ENCODE peak calls at places on chromosomes 6 and 20, in four cellular contexts. K is left cardiac atrium, B is hepatic stellate cell, R is ovary. X is an unnamed sample.

GRCh38 chr6:162940426-162940825 is 212.7 kb downstream of the PACRG start:
- DNase-seq in K (no peak), B (no peak), R (no peak), X (no peak)

GRCh38 chr20:54105653-54106052 is 35.3 kb upstream of the BCAS1 start:
- DNase-seq in K (no peak), B (no peak), R (no peak), X (no peak)

GRCh38 chr20:61739086-61739831 is 326.4 kb downstream of the TAF4 start:
- DNase-seq in K (peak; percentile 7), B (no peak), R (no peak), X (no peak)

GRCh38 chr20:47086316-47086715 is 191.7 kb downstream of the EYA2 start:
- DNase-seq in K (no peak), B (no peak), R (no peak), X (no peak)

GRCh38 chr6:2505624-2506023 is 245.1 kb downstream of the MYLK4 start:
- DNase-seq in K (no peak), B (no peak), R (no peak), X (no peak)

GRCh38 chr6:75991941-75992340 is 80.5 kb downstream of the IMPG1 start:
- DNase-seq in K (no peak), B (no peak), R (no peak), X (no peak)

GRCh38 chr6:168057836-168058235 is 21.2 kb downstream of the FRMD1 start:
- DNase-seq in K (no peak), B (no peak), R (peak; percentile 27), X (no peak)

GRCh38 chr6:1039191-1039590 is 272.7 kb upstream of the FOXQ1 start:
- DNase-seq in K (no peak), B (no peak), R (no peak), X (no peak)

GRCh38 chr6:87875781-87876180 is 171.9 kb upstream of the SPACA1 start:
- DNase-seq in K (no peak), B (no peak), R (no peak), X (no peak)

GRCh38 chr20:38878798-38879197 is 47.4 kb upstream of the FAM83D start:
- DNase-seq in K (no peak), B (no peak), R (no peak), X (no peak)

GRCh38 chr6:30818426-30818841 is 65.9 kb upstream of the DDR1 start:
- DNase-seq in K (no peak), B (peak; percentile 60), R (no peak), X (no peak)

GRCh38 chr20:8073024-8073832 is 53.7 kb upstream of the TMX4 start:
- DNase-seq in K (peak; percentile 26), B (peak; percentile 4), R (no peak), X (no peak)

GRCh38 chr6:3026811-3027626 is 27.3 kb downstream of the NQO2 start:
- DNase-seq in K (no peak), B (no peak), R (no peak), X (no peak)

GRCh38 chr6:10763006-10763405 is 15.4 kb downstream of the TMEM14B start:
- DNase-seq in K (no peak), B (no peak), R (peak; percentile 66), X (no peak)

GRCh38 chr6:140601409-140601808 is 1227.0 kb upstream of the CITED2 start:
- DNase-seq in K (no peak), B (no peak), R (no peak), X (no peak)

GRCh38 chr20:35698298-35699126 is 640 bp downstream of the NFS1 start:
- DNase-seq in K (no peak), B (peak; percentile 31), R (no peak), X (no peak)

GRCh38 chr6:147961473-147962141 is 381.0 kb upstream of the SASH1 start:
- DNase-seq in K (no peak), B (no peak), R (no peak), X (no peak)

GRCh38 chr20:58609026-58609425 is 42.1 kb upstream of the STX16 start:
- DNase-seq in K (no peak), B (no peak), R (no peak), X (no peak)

GRCh38 chr20:2698912-2699311 is 6.3 kb downstream of the EBF4 start:
- DNase-seq in K (no peak), B (no peak), R (no peak), X (no peak)

GRCh38 chr6:106882601-106883518 is 91.7 kb downstream of the CD24 start:
- DNase-seq in K (no peak), B (no peak), R (no peak), X (no peak)

GRCh38 chr20:48265791-48266190 is 480.5 kb upstream of the SULF2 start:
- DNase-seq in K (no peak), B (no peak), R (no peak), X (no peak)

GRCh38 chr6:137036566-137037300 is 8.0 kb downstream of the IL20RA start:
- DNase-seq in K (no peak), B (no peak), R (no peak), X (no peak)

X was measured in left ventricle myocardium inferior.